ENCODE peak calls at places on chromosomes 13 and 19, in five cellular contexts. One of them, this sample, is unnamed.

GRCh38 chr19:3389876-3390361 is 23.5 kb downstream of the NFIC start:
- DNase-seq in AG20443: peak
- DNase-seq in uterus: no peak
- DNase-seq in COR-L47: peak
- DNase-seq in pancreas: peak
- DNase-seq in this sample: no peak

GRCh38 chr19:6312018-6312417 is 21.4 kb downstream of the ACER1 start:
- DNase-seq in AG20443: peak
- DNase-seq in pancreas: no peak
- DNase-seq in COR-L47: no peak
- DNase-seq in uterus: no peak
- DNase-seq in this sample: no peak

GRCh38 chr13:67736646-67737420 is 506.7 kb upstream of the PCDH9 start:
- DNase-seq in COR-L47: no peak
- DNase-seq in pancreas: no peak
- DNase-seq in AG20443: no peak
- DNase-seq in uterus: no peak
- DNase-seq in this sample: no peak

GRCh38 chr13:39956036-39956435 is 300.6 kb downstream of the COG6 start:
- DNase-seq in uterus: no peak
- DNase-seq in COR-L47: no peak
- DNase-seq in AG20443: no peak
- DNase-seq in pancreas: no peak
- DNase-seq in this sample: no peak

GRCh38 chr13:30142502-30143211 is 164.7 kb downstream of the KATNAL1 start:
- DNase-seq in pancreas: peak
- DNase-seq in uterus: peak
- DNase-seq in AG20443: peak
- DNase-seq in COR-L47: no peak
- DNase-seq in this sample: no peak

GRCh38 chr13:106349080-106349841 is 186.2 kb downstream of the EFNB2 start:
- DNase-seq in uterus: no peak
- DNase-seq in pancreas: no peak
- DNase-seq in AG20443: no peak
- DNase-seq in COR-L47: peak
- DNase-seq in this sample: peak

GRCh38 chr19:38663156-38663651 is 15.8 kb downstream of the ACTN4 start:
- DNase-seq in pancreas: no peak
- DNase-seq in COR-L47: no peak
- DNase-seq in uterus: no peak
- DNase-seq in AG20443: no peak
- DNase-seq in this sample: no peak

GRCh38 chr13:110398564-110399507 is 91.8 kb downstream of the COL4A2 start:
- DNase-seq in uterus: no peak
- DNase-seq in pancreas: no peak
- DNase-seq in AG20443: no peak
- DNase-seq in COR-L47: no peak
- DNase-seq in this sample: no peak

GRCh38 chr19:11657307-11657706 is 60.0 kb downstream of the ZNF627 start:
- DNase-seq in AG20443: no peak
- DNase-seq in pancreas: no peak
- DNase-seq in uterus: no peak
- DNase-seq in COR-L47: peak
- DNase-seq in this sample: no peak

GRCh38 chr19:17468302-17469091 is 1.8 kb upstream of the SLC27A1 start:
- DNase-seq in COR-L47: no peak
- DNase-seq in uterus: peak
- DNase-seq in pancreas: no peak
- DNase-seq in AG20443: peak
- DNase-seq in this sample: peak

GRCh38 chr13:98273824-98274786 is 97.0 kb upstream of the RNF113B start:
- DNase-seq in uterus: no peak
- DNase-seq in COR-L47: peak
- DNase-seq in pancreas: no peak
- DNase-seq in AG20443: no peak
- DNase-seq in this sample: no peak

GRCh38 chr13:73544175-73544574 is 485.4 kb downstream of the KLF5 start:
- DNase-seq in COR-L47: no peak
- DNase-seq in pancreas: no peak
- DNase-seq in AG20443: no peak
- DNase-seq in uterus: no peak
- DNase-seq in this sample: no peak

GRCh38 chr13:71962735-71963134 is 95.7 kb upstream of the DACH1 start:
- DNase-seq in COR-L47: no peak
- DNase-seq in AG20443: no peak
- DNase-seq in uterus: no peak
- DNase-seq in pancreas: no peak
- DNase-seq in this sample: no peak

GRCh38 chr13:34816543-34816942 is 125.5 kb upstream of the NBEA start:
- DNase-seq in COR-L47: no peak
- DNase-seq in AG20443: peak
- DNase-seq in pancreas: no peak
- DNase-seq in uterus: no peak
- DNase-seq in this sample: no peak

GRCh38 chr13:31174018-31174417 is 12.3 kb upstream of the HSPH1 start:
- DNase-seq in COR-L47: no peak
- DNase-seq in uterus: no peak
- DNase-seq in pancreas: no peak
- DNase-seq in AG20443: peak
- DNase-seq in this sample: no peak

GRCh38 chr19:14450168-14450874 is 17.2 kb downstream of the PKN1 start:
- DNase-seq in uterus: peak
- DNase-seq in pancreas: no peak
- DNase-seq in AG20443: peak
- DNase-seq in COR-L47: peak
- DNase-seq in this sample: no peak

GRCh38 chr19:49818691-49819331 is 722 bp downstream of the MED25 start:
- DNase-seq in AG20443: no peak
- DNase-seq in COR-L47: no peak
- DNase-seq in pancreas: peak
- DNase-seq in uterus: no peak
- DNase-seq in this sample: no peak

GRCh38 chr13:114092468-114092867 is 40.0 kb downstream of the RASA3 start:
- DNase-seq in pancreas: no peak
- DNase-seq in AG20443: no peak
- DNase-seq in COR-L47: no peak
- DNase-seq in uterus: no peak
- DNase-seq in this sample: no peak

GRCh38 chr13:79501538-79502232 is 20.7 kb downstream of the NDFIP2 start:
- DNase-seq in AG20443: no peak
- DNase-seq in pancreas: no peak
- DNase-seq in COR-L47: no peak
- DNase-seq in uterus: no peak
- DNase-seq in this sample: no peak

GRCh38 chr13:110663491-110663890 is 42.4 kb downstream of the CARS2 start:
- DNase-seq in uterus: no peak
- DNase-seq in AG20443: no peak
- DNase-seq in pancreas: no peak
- DNase-seq in COR-L47: no peak
- DNase-seq in this sample: no peak

GRCh38 chr19:12411893-12412292 is 10.8 kb upstream of the ZNF799 start:
- DNase-seq in AG20443: no peak
- DNase-seq in pancreas: no peak
- DNase-seq in uterus: no peak
- DNase-seq in COR-L47: no peak
- DNase-seq in this sample: no peak

This sample was measured in lung.